ENCODE peak calls at places on chromosomes 12 and 14, in six cellular contexts. A is GM12878, B is K562, O is HCT116, N is HepG2, W is SK-N-SH. F is an unnamed sample.

GRCh38 chr12:32025906-32026305 is 66.7 kb downstream of the RESF1 start:
- DNase-seq in A (peak; percentile 24), B (no peak), O (no peak), N (no peak), W (no peak), F (no peak)

GRCh38 chr12:9221476-9221875 is 13.3 kb upstream of the PZP start:
- DNase-seq in A (no peak), B (no peak), O (no peak), N (no peak), W (no peak), F (no peak)

GRCh38 chr14:59819446-59820088 is 51.0 kb downstream of the RTN1 start:
- DNase-seq in A (no peak), B (no peak), O (no peak), N (no peak), W (no peak), F (no peak)

GRCh38 chr14:54906075-54906474 is 3.4 kb upstream of the GCH1 start:
- DNase-seq in A (no peak), B (no peak), O (no peak), N (no peak), W (no peak), F (no peak)

GRCh38 chr14:97107760-97108159 is 310.6 kb downstream of the VRK1 start:
- DNase-seq in A (no peak), B (no peak), O (peak; percentile 79), N (no peak), W (no peak), F (no peak)

GRCh38 chr14:105852378-105853088 is 326.1 kb downstream of the TMEM121 start:
- DNase-seq in A (no peak), B (no peak), O (no peak), N (no peak), W (peak; percentile 47), F (no peak)

GRCh38 chr14:54686219-54686870 is 119.4 kb downstream of the SAMD4A start:
- DNase-seq in A (no peak), B (no peak), O (no peak), N (no peak), W (no peak), F (no peak)

GRCh38 chr12:1640630-1641234 is 11.7 kb downstream of the WNT5B start:
- DNase-seq in A (no peak), B (no peak), O (no peak), N (no peak), W (no peak), F (no peak)

GRCh38 chr12:101074940-101075680 is 134.9 kb downstream of the SLC5A8 start:
- DNase-seq in A (no peak), B (no peak), O (no peak), N (no peak), W (no peak), F (no peak)

GRCh38 chr14:99426796-99427346 is 53.8 kb downstream of the SETD3 start:
- DNase-seq in A (no peak), B (no peak), O (no peak), N (no peak), W (no peak), F (no peak)

GRCh38 chr12:71795901-71796300 is 41.2 kb downstream of the RAB21 start:
- DNase-seq in A (no peak), B (no peak), O (no peak), N (no peak), W (no peak), F (no peak)

GRCh38 chr14:54762296-54762695 is 140.3 kb downstream of the GCH1 start:
- DNase-seq in A (no peak), B (peak; percentile 22), O (no peak), N (no peak), W (no peak), F (no peak)

GRCh38 chr12:113247123-113248045 is 26.1 kb downstream of the TPCN1 start:
- DNase-seq in A (no peak), B (no peak), O (no peak), N (no peak), W (peak; percentile 33), F (no peak)

GRCh38 chr14:77498984-77499527 is 440 bp upstream of the ISM2 start:
- DNase-seq in A (no peak), B (no peak), O (no peak), N (peak; percentile 35), W (no peak), F (no peak)

DNA sequence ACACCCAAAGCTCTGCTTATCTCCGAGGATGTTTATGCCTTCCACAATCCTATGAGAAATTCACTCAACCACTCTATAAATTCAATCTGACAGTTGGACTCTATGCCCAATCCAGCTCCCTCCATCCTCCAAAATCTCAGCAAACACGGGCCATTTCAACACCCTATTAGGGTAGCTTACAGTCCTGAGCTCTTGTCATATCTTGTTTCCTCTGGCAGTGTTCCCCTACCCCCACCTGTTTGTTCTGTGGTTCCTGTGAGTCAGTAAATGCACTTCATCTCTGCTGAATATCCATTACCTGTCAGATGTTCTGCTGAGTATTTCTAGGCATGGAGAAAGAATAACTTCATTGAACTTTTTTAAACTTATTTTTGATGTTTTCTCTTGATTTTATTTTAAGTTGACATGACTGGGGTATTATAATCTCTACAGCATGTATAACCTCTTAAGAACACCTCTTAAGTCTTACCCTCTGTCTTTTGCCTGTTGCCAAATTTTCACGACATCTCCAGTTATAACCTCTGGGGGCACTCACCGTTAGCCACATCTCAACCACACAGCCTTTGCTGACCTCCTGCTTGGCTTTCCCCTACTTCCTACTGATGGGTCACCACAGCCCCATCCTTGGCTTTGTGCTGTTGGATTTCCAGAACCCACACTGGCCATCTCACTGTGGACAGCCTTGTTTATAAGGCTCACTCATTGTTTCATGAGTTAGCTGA is 317.0 kb upstream of the TMPO start:
- DNase-seq in A (no peak), B (no peak), O (no peak), N (no peak), W (no peak), F (no peak)
- TF ChIP-seq POLR2AphosphoS5 in A (no peak), B (no peak), O (no peak), N (no peak), W (no peak), F (no peak)

GRCh38 chr12:51846911-51847829 is 1.3 kb downstream of the FIGNL2 start:
- DNase-seq in A (no peak), B (peak; percentile 47), O (no peak), N (no peak), W (peak; percentile 94), F (no peak)
- TF ChIP-seq REST in A (no peak), B (no peak), O (no peak), N (no peak), W (no peak), F (no peak)

GRCh38 chr12:44003721-44004120 is 167.8 kb downstream of the TMEM117 start:
- DNase-seq in A (no peak), B (no peak), O (no peak), N (no peak), W (no peak), F (no peak)

GRCh38 chr12:44002607-44003006 is 166.7 kb downstream of the TMEM117 start:
- DNase-seq in A (no peak), B (no peak), O (no peak), N (no peak), W (no peak), F (no peak)

DNA sequence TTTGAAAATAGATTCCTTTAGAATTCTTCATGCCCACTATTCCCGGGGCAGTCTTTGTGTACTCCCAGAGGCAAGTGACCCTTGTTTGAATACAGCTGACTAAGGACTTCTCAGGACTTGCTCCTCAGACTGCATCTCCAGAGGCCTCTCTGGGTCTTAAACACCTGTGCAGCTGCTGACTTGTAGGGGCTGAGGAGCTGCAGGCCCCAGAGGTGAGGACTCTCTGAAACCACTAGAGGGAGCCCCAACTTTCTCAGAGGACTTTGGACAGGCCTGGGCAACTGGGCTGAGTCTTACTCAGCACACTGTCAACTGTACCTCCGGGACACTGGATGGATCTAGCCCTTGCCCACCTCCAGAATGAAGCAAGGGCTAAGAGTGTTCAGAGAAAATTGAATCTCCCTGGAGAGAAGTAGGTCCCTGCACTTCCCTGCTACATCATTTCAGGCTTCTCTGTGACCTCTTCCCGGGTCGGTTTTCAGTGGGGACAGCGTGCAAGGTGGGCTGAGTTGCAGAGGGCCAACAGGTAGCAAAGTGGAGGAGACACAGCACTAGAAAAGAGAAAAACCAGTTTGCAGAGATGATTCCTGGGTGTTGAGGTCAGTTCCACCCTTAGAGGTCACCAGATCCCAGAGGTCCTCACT is 164.6 kb downstream of the TMEM117 start:
- DNase-seq in A (no peak), B (peak; percentile 27), O (peak; percentile 60), N (peak; percentile 81), W (peak; percentile 11), F (no peak)
- TF ChIP-seq SIN3A in A (no peak), B (no peak), O (no peak), N (no peak), W (no peak), F (no peak)

DNA sequence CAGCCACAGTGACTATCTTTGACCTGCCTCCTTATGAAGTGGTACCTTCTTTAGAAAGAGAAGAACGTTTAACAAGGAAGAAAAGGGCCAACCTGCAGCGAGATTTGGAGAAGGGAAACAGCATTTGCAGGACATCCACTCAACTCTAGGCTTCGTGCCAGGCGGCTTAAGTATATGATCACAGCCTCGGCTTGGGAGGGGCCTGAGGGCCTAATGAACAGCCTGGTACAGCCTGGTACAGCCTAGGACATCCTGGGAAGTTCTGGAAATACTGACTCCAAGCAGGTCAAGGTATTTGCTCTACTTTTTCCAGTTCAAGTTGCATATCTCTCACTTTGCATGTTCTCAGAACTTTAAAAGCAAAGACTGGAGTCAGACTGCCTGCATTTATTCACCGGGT is 16.1 kb downstream of the HCAR2 start:
- DNase-seq in A (no peak), B (no peak), O (no peak), N (no peak), W (no peak), F (no peak)
- TF ChIP-seq POLR2AphosphoS5 in A (no peak), B (no peak), O (no peak), N (no peak), W (no peak), F (no peak)